ENCODE peak calls at places on chromosomes 1 and 21, in four cellular contexts. M is stomach; J is SJSA1; L is CD8-positive, alpha-beta memory T cell. P is an unnamed sample. For H3K36me3, the result is how much of the 10 kb centered on the place peaks cover.

GRCh38 chr1:228286505-228287417 is 78.9 kb downstream of the OBSCN start:
- DNase-seq in M (no peak), J (no peak), L (no peak), P (no peak)

GRCh38 chr1:114236517-114236916 is 82.8 kb upstream of the SYT6 start:
- DNase-seq in J (no peak), L (no peak), M (no peak), P (no peak)

GRCh38 chr1:240613353-240614142 is 1.6 kb upstream of the GREM2 start:
- DNase-seq in M (no peak), L (no peak), J (no peak), P (no peak)

GRCh38 chr1:10848109-10848684 is 51.8 kb upstream of the CASZ1 start:
- DNase-seq in M (peak), J (no peak), L (no peak), P (no peak)

GRCh38 chr1:222736972-222737371 is at the start of gene FAM177B:
- DNase-seq in J (no peak), L (no peak), M (no peak), P (no peak)

GRCh38 chr1:208101661-208102431 is 142.3 kb downstream of the PLXNA2 start:
- DNase-seq in L (no peak), M (no peak), J (no peak), P (no peak)

GRCh38 chr1:117602862-117603261 is 3.0 kb upstream of the TENT5C start:
- DNase-seq in M (no peak), L (no peak), J (no peak), P (no peak)

GRCh38 chr1:10692401-10693021 is 103.9 kb downstream of the CASZ1 start:
- DNase-seq in M (peak), L (peak), J (no peak), P (no peak)

GRCh38 chr1:12161324-12161661 is 5.5 kb upstream of the TNFRSF1B start:
- DNase-seq in L (no peak), J (no peak), M (no peak), P (no peak)

GRCh38 chr1:85654066-85654782 is 54.0 kb downstream of the ZNHIT6 start:
- DNase-seq in L (no peak), M (no peak), J (peak), P (no peak)

GRCh38 chr1:24906760-24907490 is 23.2 kb downstream of the RUNX3 start:
- DNase-seq in L (no peak), M (no peak), J (no peak), P (no peak)

GRCh38 chr1:171134194-171134924 is 43.7 kb downstream of the FMO3 start:
- DNase-seq in M (no peak), L (no peak), J (no peak), P (no peak)

GRCh38 chr1:41003640-41004220 is 17.8 kb downstream of the SLFNL1 start:
- DNase-seq in M (peak), L (peak), J (peak), P (peak)

GRCh38 chr1:151908228-151908691 is 1.1 kb downstream of the THEM4 start:
- DNase-seq in M (no peak), L (no peak), J (no peak), P (no peak)

GRCh38 chr1:22753396-22754083 is 42.9 kb downstream of the EPHB2 start:
- DNase-seq in M (no peak), L (no peak), J (no peak), P (no peak)

GRCh38 chr1:69055223-69055622 is 512.5 kb upstream of the LRRC7 start:
- DNase-seq in M (no peak), J (no peak), L (no peak), P (no peak)

GRCh38 chr1:226109829-226110248 is 47.3 kb downstream of the H3-3A start:
- DNase-seq in L (peak), M (peak), J (peak), P (peak)

GRCh38 chr1:203287109-203287893 is 18.0 kb upstream of the BTG2 start:
- DNase-seq in J (no peak), L (peak), M (peak), P (peak)

GRCh38 chr1:25869909-25870606 is 5.5 kb downstream of the PAQR7 start:
- DNase-seq in L (no peak), J (no peak), M (no peak), P (no peak)

GRCh38 chr1:234554478-234555311 is 55.3 kb downstream of the IRF2BP2 start:
- DNase-seq in J (no peak), L (no peak), M (no peak), P (no peak)

GRCh38 chr1:112956503-112957132 is 622 bp upstream of the SLC16A1 start:
- DNase-seq in L (no peak), J (no peak), M (no peak), P (no peak)

GRCh38 chr1:91877574-91878208 is 8.3 kb downstream of the TGFBR3 start:
- DNase-seq in M (no peak), J (no peak), L (no peak), P (no peak)

GRCh38 chr1:25737151-25737550 is 62.8 kb upstream of the SELENON start:
- DNase-seq in L (no peak), J (no peak), M (no peak), P (no peak)

GRCh38 chr1:24149854-24150227 is 6.9 kb upstream of the IL22RA1 start:
- DNase-seq in M (peak), L (no peak), J (peak), P (no peak)

GRCh38 chr21:42276526-42277154 is 38.6 kb downstream of the TFF3 start:
- DNase-seq in M (no peak), J (no peak), L (no peak), P (no peak)

GRCh38 chr21:42276076-42276475 is 39.1 kb downstream of the TFF3 start:
- DNase-seq in L (no peak), J (no peak), M (no peak), P (no peak)

GRCh38 chr21:42278750-42279149 is 36.5 kb downstream of the TFF3 start:
- DNase-seq in J (no peak), M (no peak), L (no peak), P (no peak)

GRCh38 chr21:42279341-42279871 is 35.8 kb downstream of the TFF3 start:
- DNase-seq in M (no peak), J (no peak), L (no peak), P (no peak)

GRCh38 chr21:42277593-42277992 is 37.6 kb downstream of the TFF3 start:
- DNase-seq in M (no peak), L (no peak), J (peak), P (no peak)
- H3K36me3 ChIP-seq in M (half or more), L (under half), J (under half), P (under half)

GRCh38 chr1:51960262-51960661 is 30.2 kb downstream of the RAB3B start:
- DNase-seq in J (no peak), M (no peak), L (no peak), P (no peak)

GRCh38 chr1:51958824-51959223 is 31.7 kb downstream of the RAB3B start:
- DNase-seq in L (no peak), J (no peak), M (no peak), P (no peak)

GRCh38 chr1:51961954-51962353 is 28.5 kb downstream of the RAB3B start:
- DNase-seq in L (no peak), J (no peak), M (no peak), P (no peak)

GRCh38 chr1:51962486-51963356 is 27.8 kb downstream of the RAB3B start:
- DNase-seq in M (no peak), L (no peak), J (no peak), P (no peak)

DNA sequence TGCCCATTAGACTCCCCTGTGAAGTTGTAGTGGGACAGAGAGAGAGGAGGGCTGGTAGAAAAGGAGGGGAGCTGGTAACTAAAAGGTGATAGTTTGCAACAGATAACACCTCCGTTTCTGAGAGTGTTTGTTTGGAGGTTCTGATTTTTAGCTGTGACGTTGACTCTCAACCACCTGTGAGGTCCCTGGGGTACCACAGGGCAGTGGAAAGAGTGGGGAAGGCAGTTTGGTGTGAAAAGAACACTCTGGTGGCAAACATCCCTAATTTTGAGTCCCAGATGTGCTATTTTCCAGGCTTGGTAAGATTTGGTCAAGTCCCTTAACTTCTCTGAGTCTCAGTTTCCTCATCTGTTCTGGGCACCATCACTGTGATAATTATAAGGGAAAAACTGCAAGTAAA is 29.3 kb downstream of the RAB3B start:
- DNase-seq in J (no peak), L (no peak), M (no peak), P (no peak)
- H3K36me3 ChIP-seq in J (under half), L (under half), M (under half), P (under half)

GRCh38 chr1:119718409-119718808 is 6.7 kb downstream of the PHGDH start:
- DNase-seq in L (no peak), M (no peak), J (no peak), P (no peak)

GRCh38 chr1:119724611-119725218 is 13.0 kb downstream of the PHGDH start:
- DNase-seq in J (no peak), M (no peak), L (no peak), P (no peak)

GRCh38 chr1:119718969-119719368 is 7.2 kb downstream of the PHGDH start:
- DNase-seq in L (no peak), M (no peak), J (no peak), P (no peak)

GRCh38 chr1:119720866-119721440 is 9.2 kb downstream of the PHGDH start:
- DNase-seq in J (no peak), M (no peak), L (no peak), P (no peak)

GRCh38 chr1:119721933-119722332 is 10.2 kb downstream of the PHGDH start:
- DNase-seq in L (no peak), J (no peak), M (no peak), P (no peak)
- H3K36me3 ChIP-seq in L (under half), J (under half), M (half or more), P (under half)

GRCh38 chr21:41398831-41399230 is 27.2 kb upstream of the MX1 start:
- DNase-seq in J (no peak), M (no peak), L (no peak), P (no peak)

GRCh38 chr21:41398251-41398650 is 27.8 kb upstream of the MX1 start:
- DNase-seq in M (no peak), J (no peak), L (no peak), P (no peak)

GRCh38 chr21:41396452-41397107 is 29.5 kb upstream of the MX1 start:
- DNase-seq in L (no peak), M (peak), J (no peak), P (no peak)

GRCh38 chr21:41399401-41399800 is 26.6 kb upstream of the MX1 start:
- DNase-seq in J (no peak), L (no peak), M (no peak), P (no peak)

GRCh38 chr21:41397416-41397815 is 28.6 kb upstream of the MX1 start:
- DNase-seq in M (no peak), J (no peak), L (no peak), P (no peak)
- H3K36me3 ChIP-seq in M (half or more), J (under half), L (half or more), P (under half)

DNA sequence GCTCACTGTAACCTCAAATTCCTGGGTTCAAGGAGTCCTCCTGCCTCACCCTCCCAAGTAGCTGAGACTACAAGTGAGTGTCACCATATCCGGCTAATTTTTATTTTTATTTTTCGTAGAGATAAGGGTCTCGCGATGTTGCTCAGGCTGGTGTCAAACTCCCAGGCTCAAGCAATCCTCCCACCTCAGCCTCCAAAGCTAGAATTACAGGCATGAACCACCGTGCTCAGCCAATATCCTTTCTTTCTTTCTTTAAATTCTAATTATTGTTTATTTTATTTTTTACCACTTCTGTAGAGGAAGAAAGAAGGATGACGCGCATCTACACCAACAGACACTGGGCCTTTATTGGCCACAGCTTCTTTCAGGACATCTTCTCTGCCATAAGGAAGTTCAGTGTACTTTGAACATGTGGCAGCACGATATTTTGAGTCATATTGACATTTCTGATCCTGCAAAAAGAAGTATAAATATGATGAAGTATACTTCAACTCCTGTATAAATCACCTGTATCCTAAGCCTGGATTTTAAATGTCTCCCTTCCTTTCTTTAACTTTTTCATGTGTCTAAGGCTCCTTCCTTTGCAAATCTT is 15.8 kb downstream of the CTSS start:
- DNase-seq in M (no peak), L (no peak), J (no peak), P (no peak)
- H3K36me3 ChIP-seq in M (half or more), L (under half), J (under half), P (half or more)

GRCh38 chr1:64654519-64655341 is 90.1 kb upstream of the RAVER2 start:
- DNase-seq in L (no peak), M (no peak), J (no peak), P (no peak)
- H3K36me3 ChIP-seq in L (under half), M (under half), J (under half), P (under half)

DNA sequence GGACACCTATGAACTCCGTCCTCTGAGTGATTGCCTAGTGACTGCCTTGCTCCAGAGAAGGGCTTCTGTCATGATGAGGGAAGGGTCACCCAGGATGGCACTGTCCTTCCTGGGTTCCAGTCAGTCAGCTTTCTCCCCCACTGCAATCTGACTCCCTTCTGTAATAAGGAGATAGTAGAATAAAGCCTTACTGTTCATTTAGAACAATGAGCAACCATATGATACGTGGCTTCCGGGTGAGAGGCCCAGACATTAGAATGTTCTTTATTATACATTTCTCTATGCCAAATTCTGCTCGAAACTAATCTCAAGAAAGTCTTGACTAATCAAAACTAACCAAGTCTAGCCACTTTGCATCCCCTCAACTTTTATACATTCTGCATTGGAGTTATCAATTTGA is 8.5 kb upstream of the MTMR11 start:
- DNase-seq in L (no peak), M (no peak), J (no peak), P (no peak)
- H3K36me3 ChIP-seq in L (under half), M (half or more), J (half or more), P (half or more)

DNA sequence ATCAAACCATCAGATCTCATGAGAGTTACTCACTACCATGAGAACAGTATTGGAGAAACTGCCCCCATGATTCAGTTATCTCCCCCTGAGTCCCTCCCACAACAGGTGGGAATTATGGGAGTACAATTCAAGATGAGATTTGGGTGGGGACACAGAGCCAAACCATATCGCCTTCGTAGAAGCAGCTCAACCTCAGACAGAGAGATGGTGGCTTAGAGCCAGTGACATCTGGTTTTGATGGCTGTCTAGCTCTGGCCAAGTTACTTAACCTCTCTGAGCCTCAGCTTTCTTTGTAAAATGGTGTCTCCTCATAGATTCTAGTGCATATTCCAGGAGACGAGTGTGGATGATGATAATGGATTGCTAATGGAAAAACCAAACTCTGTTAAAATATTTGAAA is 27.2 kb downstream of the MX1 start:
- DNase-seq in L (no peak), J (no peak), M (no peak), P (no peak)
- H3K36me3 ChIP-seq in L (under half), J (under half), M (half or more), P (under half)